ENCODE peak calls at places on chromosomes 3 and 15, in seven cellular contexts. E is NCI-H2171; W is HL-60; F is activated CD8-positive, alpha-beta T cell treated with anti-CD3 and anti-CD28 coated beads for 36 hours; C is kidney tubule cell; D is T-cell; P is sciatic nerve. I is an unnamed sample.

GRCh38 chr3:71109241-71109976 is 474.1 kb downstream of the FOXP1 start:
- DNase-seq in E (no peak), W (no peak), F (no peak), C (peak), D (no peak), P (no peak), I (no peak)

GRCh38 chr15:48842501-48842900 is 31.6 kb upstream of the CEP152 start:
- DNase-seq in E (peak), W (no peak), F (no peak), C (no peak), D (no peak), P (no peak), I (peak)

GRCh38 chr15:101042320-101042719 is 123.2 kb downstream of the LRRK1 start:
- DNase-seq in E (no peak), W (no peak), F (no peak), C (no peak), D (no peak), P (peak), I (no peak)

GRCh38 chr3:16309558-16309957 is 44.5 kb downstream of the OXNAD1 start:
- DNase-seq in E (no peak), W (peak), F (peak), C (peak), D (peak), P (no peak), I (no peak)

GRCh38 chr15:32042269-32042996 is 12.1 kb downstream of the CHRNA7 start:
- DNase-seq in E (peak), W (no peak), F (no peak), C (peak), D (no peak), P (no peak), I (no peak)

GRCh38 chr15:86333819-86334218 is 254.1 kb downstream of the AGBL1 start:
- DNase-seq in E (no peak), W (no peak), F (no peak), C (no peak), D (no peak), P (no peak), I (no peak)

GRCh38 chr3:177374323-177374722 is 177.0 kb upstream of the TBL1XR1 start:
- DNase-seq in E (no peak), W (no peak), F (no peak), C (no peak), D (no peak), P (no peak), I (no peak)

GRCh38 chr3:117531078-117531477 is 821.5 kb downstream of the TUSC7 start:
- DNase-seq in E (no peak), W (no peak), F (no peak), C (no peak), D (no peak), P (no peak), I (no peak)

GRCh38 chr15:65583701-65584100 is 27.2 kb downstream of the INTS14 start:
- DNase-seq in E (no peak), W (no peak), F (peak), C (peak), D (peak), P (no peak), I (no peak)

GRCh38 chr3:195117978-195118581 is 152.9 kb downstream of the XXYLT1 start:
- DNase-seq in E (no peak), W (no peak), F (no peak), C (peak), D (no peak), P (no peak), I (no peak)

GRCh38 chr3:31959951-31960792 is 20.9 kb downstream of the OSBPL10 start:
- DNase-seq in E (peak), W (no peak), F (no peak), C (no peak), D (no peak), P (no peak), I (no peak)

GRCh38 chr3:119627461-119627860 is 29.8 kb downstream of the PLA1A start:
- DNase-seq in E (no peak), W (peak), F (peak), C (no peak), D (no peak), P (no peak), I (no peak)

GRCh38 chr3:193132923-193133463 is 108.0 kb upstream of the PLAAT1 start:
- DNase-seq in E (peak), W (no peak), F (no peak), C (no peak), D (no peak), P (no peak), I (peak)

GRCh38 chr3:183439510-183439909 is 11.1 kb upstream of the MCF2L2 start:
- DNase-seq in E (no peak), W (no peak), F (no peak), C (peak), D (no peak), P (no peak), I (no peak)

GRCh38 chr15:58224068-58224467 is 85.9 kb downstream of the AQP9 start:
- DNase-seq in E (no peak), W (no peak), F (no peak), C (peak), D (no peak), P (no peak), I (no peak)

GRCh38 chr15:69522361-69522760 is 69.7 kb downstream of the RPLP1 start:
- DNase-seq in E (no peak), W (no peak), F (no peak), C (peak), D (no peak), P (peak), I (no peak)

GRCh38 chr15:56919708-56920637 is 1.5 kb downstream of the TCF12 start:
- DNase-seq in E (peak), W (peak), F (peak), C (peak), D (no peak), P (peak), I (peak)

GRCh38 chr3:186418601-186419238 is 56.7 kb upstream of the DGKG start:
- DNase-seq in E (no peak), W (no peak), F (no peak), C (no peak), D (no peak), P (no peak), I (no peak)

GRCh38 chr3:89947357-89947954 is 840.0 kb downstream of the EPHA3 start:
- DNase-seq in E (no peak), W (no peak), F (no peak), C (no peak), D (no peak), P (no peak), I (no peak)

GRCh38 chr15:84934942-84935729 is 46.5 kb upstream of the PDE8A start:
- DNase-seq in E (no peak), W (no peak), F (no peak), C (no peak), D (no peak), P (no peak), I (no peak)

GRCh38 chr3:9183811-9184463 is 65.5 kb downstream of the SRGAP3 start:
- DNase-seq in E (peak), W (no peak), F (no peak), C (no peak), D (no peak), P (no peak), I (no peak)

GRCh38 chr3:116069024-116069423 is 376.3 kb downstream of the LSAMP start:
- DNase-seq in E (no peak), W (no peak), F (no peak), C (no peak), D (no peak), P (no peak), I (no peak)

GRCh38 chr3:76044601-76045600 is 259.6 kb upstream of the ZNF717 start:
- DNase-seq in E (no peak), W (peak), F (peak), C (peak), D (no peak), P (no peak), I (no peak)

GRCh38 chr3:64518950-64519349 is 168.8 kb downstream of the ADAMTS9 start:
- DNase-seq in E (no peak), W (no peak), F (no peak), C (no peak), D (no peak), P (no peak), I (no peak)

GRCh38 chr3:122890077-122890484 is 95.2 kb downstream of the SLC49A4 start:
- DNase-seq in E (peak), W (peak), F (peak), C (peak), D (no peak), P (peak), I (no peak)

GRCh38 chr15:92327033-92327432 is 66.6 kb upstream of the ST8SIA2 start:
- DNase-seq in E (no peak), W (no peak), F (no peak), C (no peak), D (no peak), P (no peak), I (no peak)

GRCh38 chr3:143040264-143040879 is 39.0 kb downstream of the U2SURP start:
- DNase-seq in E (peak), W (no peak), F (no peak), C (peak), D (no peak), P (no peak), I (peak)

GRCh38 chr3:64331605-64332004 is 106.3 kb upstream of the PRICKLE2 start:
- DNase-seq in E (no peak), W (no peak), F (no peak), C (peak), D (no peak), P (no peak), I (no peak)

GRCh38 chr3:43198791-43199644 is 87.3 kb upstream of the SNRK start:
- DNase-seq in E (no peak), W (no peak), F (no peak), C (peak), D (no peak), P (no peak), I (no peak)

GRCh38 chr15:101264011-101264410 is 12.2 kb upstream of the CHSY1 start:
- DNase-seq in E (no peak), W (no peak), F (no peak), C (peak), D (no peak), P (no peak), I (no peak)

GRCh38 chr3:9820944-9821343 is 10.9 kb downstream of the TTLL3 start:
- DNase-seq in E (no peak), W (no peak), F (no peak), C (no peak), D (no peak), P (no peak), I (no peak)

GRCh38 chr3:10646531-10647335 is 141.3 kb upstream of the ATP2B2 start:
- DNase-seq in E (no peak), W (no peak), F (no peak), C (no peak), D (no peak), P (no peak), I (no peak)

GRCh38 chr15:96359772-96360498 is 29.4 kb downstream of the NR2F2 start:
- DNase-seq in E (no peak), W (no peak), F (no peak), C (peak), D (no peak), P (peak), I (peak)

GRCh38 chr3:100003609-100004503 is 110.4 kb downstream of the FILIP1L start:
- DNase-seq in E (no peak), W (no peak), F (no peak), C (no peak), D (no peak), P (no peak), I (no peak)

GRCh38 chr15:85785887-85786777 is 8.6 kb downstream of the KLHL25 start:
- DNase-seq in E (peak), W (no peak), F (peak), C (peak), D (no peak), P (no peak), I (no peak)

GRCh38 chr15:39592500-39592899 is 11.6 kb downstream of the THBS1 start:
- DNase-seq in E (no peak), W (no peak), F (no peak), C (peak), D (no peak), P (no peak), I (no peak)

GRCh38 chr3:119637679-119638525 is 22.5 kb downstream of the POPDC2 start:
- DNase-seq in E (no peak), W (peak), F (no peak), C (peak), D (no peak), P (no peak), I (no peak)

I was measured in NCI-H1694 treated with DMSO at 0.1 percent for 48 hours.